ENCODE peak calls at places on chromosomes 6 and 20, in five cellular contexts. S is NCI-H1930; F is fibroblast of gingiva; J is activated T-cell treated with anti-CD3 and anti-CD28 coated beads, Interleukin-2, amount 50 U/mL, for 72 hours; D is CD8-positive, alpha-beta memory T cell. E is an unnamed sample.
A peak's percentile ranks its signal among the peaks of the same experiment; 100 is the strongest.

GRCh38 chr6:42406296-42407280 is 45.1 kb downstream of the TRERF1 start:
- DNase-seq in D (no peak), J (no peak), F (no peak), S (no peak), E (no peak)

GRCh38 chr6:136307351-136307750 is 17.7 kb upstream of the BCLAF1 start:
- DNase-seq in D (no peak), J (no peak), S (no peak), F (peak; percentile 7), E (no peak)

GRCh38 chr6:29641430-29642213 is 8.6 kb upstream of the GABBR1 start:
- DNase-seq in F (no peak), D (no peak), S (no peak), J (no peak), E (no peak)

GRCh38 chr20:31661625-31662371 is 24.1 kb downstream of the COX4I2 start:
- DNase-seq in F (peak; percentile 75), J (peak; percentile 77), D (peak; percentile 67), S (peak; percentile 72), E (peak; percentile 87)

GRCh38 chr6:141437685-141438084 is 695.0 kb upstream of the GJE1 start:
- DNase-seq in F (no peak), D (no peak), S (no peak), J (no peak), E (no peak)

GRCh38 chr20:13990465-13990864 is at the start of gene SEL1L2:
- DNase-seq in D (no peak), F (no peak), J (no peak), S (no peak), E (no peak)

GRCh38 chr6:162058281-162058875 is 669.2 kb downstream of the PRKN start:
- DNase-seq in S (no peak), D (no peak), J (no peak), F (no peak), E (no peak)

GRCh38 chr6:49453221-49453620 is 9.8 kb downstream of the MMUT start:
- DNase-seq in J (no peak), S (no peak), D (no peak), F (no peak), E (no peak)

GRCh38 chr6:157285422-157285779 is 37.9 kb downstream of the TMEM242 start:
- DNase-seq in F (no peak), D (no peak), S (no peak), J (no peak), E (no peak)

GRCh38 chr6:118509009-118509617 is 39.0 kb upstream of the PLN start:
- DNase-seq in D (no peak), S (no peak), F (peak; percentile 37), J (no peak), E (peak; percentile 13)

GRCh38 chr6:63740709-63741108 is 105.1 kb downstream of the PHF3 start:
- DNase-seq in S (no peak), D (no peak), F (peak; percentile 48), J (no peak), E (no peak)

GRCh38 chr6:166739655-166740318 is 112.7 kb upstream of the RPS6KA2 start:
- DNase-seq in D (no peak), J (no peak), S (no peak), F (no peak), E (no peak)

GRCh38 chr6:110529355-110529754 is 52.9 kb upstream of the SLC22A16 start:
- DNase-seq in S (no peak), D (no peak), J (no peak), F (peak; percentile 53), E (no peak)

GRCh38 chr6:168822376-168822775 is 381.4 kb downstream of the SMOC2 start:
- DNase-seq in S (no peak), D (no peak), J (no peak), F (no peak), E (no peak)

GRCh38 chr6:26234421-26235239 is 130.4 kb upstream of the BTN3A2 start:
- DNase-seq in J (peak; percentile 83), S (no peak), D (peak; percentile 76), F (peak; percentile 70), E (peak; percentile 67)

GRCh38 chr20:5658897-5659296 is 91.3 kb upstream of the SHLD1 start:
- DNase-seq in S (no peak), D (peak; percentile 16), J (peak; percentile 73), F (peak; percentile 92), E (peak; percentile 69)

GRCh38 chr6:81265106-81265505 is 487.4 kb downstream of the TENT5A start:
- DNase-seq in D (no peak), J (no peak), S (no peak), F (peak; percentile 73), E (no peak)

GRCh38 chr6:80382796-80383195 is 276.3 kb downstream of the BCKDHB start:
- DNase-seq in S (no peak), J (no peak), D (no peak), F (no peak), E (no peak)

GRCh38 chr20:45322952-45323383 is 14.9 kb upstream of the MATN4 start:
- DNase-seq in S (no peak), F (peak; percentile 72), D (no peak), J (no peak), E (peak; percentile 56)

GRCh38 chr6:24876496-24877465 is 59.0 kb downstream of the RIPOR2 start:
- DNase-seq in F (no peak), J (no peak), D (no peak), S (no peak), E (no peak)

GRCh38 chr20:62156592-62157386 is 13.2 kb downstream of the SS18L1 start:
- DNase-seq in J (peak; percentile 83), S (no peak), F (peak; percentile 24), D (peak; percentile 66), E (peak; percentile 88)

GRCh38 chr6:134436950-134437349 is 119.0 kb upstream of the SGK1 start:
- DNase-seq in D (no peak), J (no peak), S (no peak), F (peak; percentile 45), E (no peak)

GRCh38 chr20:58808296-58809046 is 42.2 kb downstream of the GNAS-AS1 start:
- DNase-seq in J (no peak), S (no peak), D (no peak), F (no peak), E (no peak)

GRCh38 chr6:16674666-16675392 is 86.4 kb downstream of the ATXN1 start:
- DNase-seq in J (no peak), D (no peak), S (no peak), F (peak; percentile 53), E (no peak)

E was measured in GM20000.